ENCODE peak calls at places on chromosomes 11 and 22, in ten cellular contexts. H is lung; B is heart left ventricle; V is BJ; F is left lung; Y is CD4-positive, alpha-beta T cell; X is PC-3; E is colonic mucosa; U is thoracic aorta; P is AG09309. J is an unnamed sample.

GRCh38 chr11:60951909-60952741 is at the start of gene SLC15A3:
- DNase-seq in H (peak; percentile 77), B (peak; percentile 83), V (no peak), F (peak; percentile 91), Y (no peak), X (no peak), E (peak; percentile 47), U (peak; percentile 33), P (no peak), J (no peak)

GRCh38 chr11:82896183-82896582 is 4.0 kb downstream of the PRCP start:
- DNase-seq in H (no peak), B (no peak), V (no peak), F (no peak), Y (no peak), X (no peak), E (no peak), U (no peak), P (no peak), J (no peak)

GRCh38 chr11:8959546-8960166 is 4.6 kb downstream of the TMEM9B start:
- DNase-seq in H (peak; percentile 46), B (no peak), V (peak; percentile 22), F (no peak), Y (no peak), X (peak; percentile 73), E (peak; percentile 58), U (no peak), P (peak; percentile 62), J (peak; percentile 79)

GRCh38 chr11:119432484-119433368 is 9.8 kb upstream of the THY1 start:
- DNase-seq in H (no peak), B (no peak), V (peak; percentile 56), F (peak; percentile 68), Y (no peak), X (peak; percentile 68), E (no peak), U (no peak), P (peak; percentile 70), J (peak; percentile 21)

GRCh38 chr22:23218867-23219251 is 38.5 kb downstream of the BCR start:
- DNase-seq in H (peak; percentile 81), B (peak; percentile 69), V (no peak), F (peak; percentile 96), Y (no peak), X (no peak), E (peak; percentile 76), U (no peak), P (no peak), J (no peak)

GRCh38 chr11:2881076-2881973 is 4.2 kb downstream of the CDKN1C start:
- DNase-seq in H (no peak), B (no peak), V (no peak), F (no peak), Y (no peak), X (no peak), E (no peak), U (no peak), P (no peak), J (no peak)

GRCh38 chr11:69198891-69199582 is 43.3 kb downstream of the SMIM38 start:
- DNase-seq in H (no peak), B (no peak), V (no peak), F (no peak), Y (no peak), X (no peak), E (no peak), U (no peak), P (no peak), J (no peak)

GRCh38 chr11:93704237-93704636 is 37.1 kb downstream of the TAF1D start:
- DNase-seq in H (no peak), B (no peak), V (no peak), F (no peak), Y (no peak), X (peak; percentile 48), E (no peak), U (no peak), P (no peak), J (no peak)

GRCh38 chr22:28977050-28977449 is 84.6 kb downstream of the C22orf31 start:
- DNase-seq in H (no peak), B (no peak), V (no peak), F (no peak), Y (no peak), X (no peak), E (no peak), U (no peak), P (no peak), J (no peak)

GRCh38 chr22:23182289-23183106 is 2.2 kb downstream of the BCR start:
- DNase-seq in H (no peak), B (peak; percentile 11), V (no peak), F (peak; percentile 9), Y (no peak), X (peak; percentile 72), E (peak; percentile 42), U (no peak), P (no peak), J (peak; percentile 88)

GRCh38 chr11:133977067-133977681 is 20.4 kb upstream of the IGSF9B start:
- DNase-seq in H (no peak), B (no peak), V (no peak), F (peak; percentile 37), Y (no peak), X (no peak), E (no peak), U (no peak), P (no peak), J (no peak)

GRCh38 chr11:104968856-104969776 is 742 bp upstream of the CASP4 start:
- DNase-seq in H (no peak), B (peak; percentile 50), V (no peak), F (peak; percentile 57), Y (no peak), X (peak; percentile 18), E (peak; percentile 31), U (peak; percentile 8), P (no peak), J (no peak)

GRCh38 chr11:762421-763072 is 14.7 kb downstream of the GATD1 start:
- DNase-seq in H (peak; percentile 56), B (no peak), V (no peak), F (peak; percentile 82), Y (no peak), X (peak; percentile 81), E (peak; percentile 47), U (no peak), P (peak; percentile 57), J (peak; percentile 85)
- TF ChIP-seq CTCF in H (no peak), B (no peak), V (peak; percentile 49), F (no peak), Y (no peak), X (peak; percentile 54), E (no peak), U (no peak), P (peak; percentile 25), J (peak; percentile 64)

GRCh38 chr11:36066891-36067290 is 123.0 kb downstream of the LDLRAD3 start:
- DNase-seq in H (no peak), B (no peak), V (no peak), F (no peak), Y (no peak), X (no peak), E (no peak), U (no peak), P (no peak), J (no peak)

GRCh38 chr11:36071917-36072500 is 128.1 kb downstream of the LDLRAD3 start:
- DNase-seq in H (no peak), B (no peak), V (no peak), F (no peak), Y (no peak), X (no peak), E (no peak), U (no peak), P (no peak), J (no peak)

GRCh38 chr11:36070215-36070976 is 126.5 kb downstream of the LDLRAD3 start:
- DNase-seq in H (no peak), B (no peak), V (no peak), F (no peak), Y (no peak), X (no peak), E (no peak), U (no peak), P (no peak), J (no peak)

GRCh38 chr11:36073411-36074203 is 129.7 kb downstream of the LDLRAD3 start:
- DNase-seq in H (no peak), B (peak; percentile 60), V (no peak), F (peak; percentile 63), Y (no peak), X (peak; percentile 3), E (peak; percentile 27), U (no peak), P (no peak), J (peak; percentile 74)

GRCh38 chr11:36069576-36070214 is 125.8 kb downstream of the LDLRAD3 start:
- DNase-seq in H (no peak), B (no peak), V (no peak), F (no peak), Y (no peak), X (peak; percentile 28), E (no peak), U (no peak), P (no peak), J (peak; percentile 30)
- TF ChIP-seq CTCF in H (no peak), B (no peak), V (no peak), F (no peak), Y (no peak), X (peak; percentile 43), E (no peak), U (no peak), P (no peak), J (peak; percentile 32)

GRCh38 chr11:85628771-85629341 is 463 bp downstream of the TMEM126B start:
- DNase-seq in H (no peak), B (no peak), V (no peak), F (no peak), Y (no peak), X (no peak), E (peak; percentile 32), U (no peak), P (no peak), J (no peak)

GRCh38 chr11:85627998-85628770 is at the start of gene TMEM126B:
- DNase-seq in H (peak; percentile 98), B (peak; percentile 99), V (peak; percentile 87), F (peak; percentile 98), Y (peak; percentile 94), X (peak; percentile 99), E (peak; percentile 99), U (peak; percentile 94), P (peak; percentile 81), J (peak; percentile 93)

GRCh38 chr11:85627332-85627997 is at the start of gene DLG2:
- DNase-seq in H (no peak), B (no peak), V (no peak), F (no peak), Y (no peak), X (peak; percentile 61), E (peak; percentile 39), U (no peak), P (no peak), J (peak; percentile 65)

DNA sequence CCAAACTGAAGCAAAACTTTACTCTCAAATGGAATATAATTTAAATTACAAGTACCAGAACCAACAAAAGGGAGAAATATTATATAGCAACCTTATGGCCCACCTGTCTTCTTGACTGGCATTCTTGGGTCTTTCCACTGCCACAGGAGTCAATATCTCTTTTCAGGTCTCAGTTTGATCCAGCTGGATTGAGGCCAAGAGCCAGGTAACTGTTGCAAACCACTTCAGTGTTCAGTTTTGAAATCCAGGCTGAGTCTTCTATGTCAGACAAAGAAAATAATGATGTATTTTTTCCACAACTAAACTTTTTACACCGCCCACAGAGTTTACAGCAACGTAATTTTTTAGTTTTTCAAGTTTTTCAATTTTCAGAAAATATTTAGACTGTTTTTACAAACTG is 648 bp downstream of the DLG2 start:
- DNase-seq in H (peak; percentile 58), B (no peak), V (no peak), F (no peak), Y (no peak), X (peak; percentile 22), E (no peak), U (no peak), P (no peak), J (no peak)
- TF ChIP-seq CTCF in H (no peak), B (no peak), V (no peak), F (no peak), Y (no peak), X (no peak), E (no peak), U (no peak), P (no peak), J (no peak)

GRCh38 chr22:19912236-19912999 is 29.2 kb upstream of the COMT start:
- DNase-seq in H (no peak), B (no peak), V (no peak), F (peak; percentile 61), Y (no peak), X (no peak), E (no peak), U (no peak), P (no peak), J (peak; percentile 22)
- TF ChIP-seq CTCF in H (no peak), B (no peak), V (peak; percentile 10), F (no peak), Y (no peak), X (no peak), E (no peak), U (no peak), P (no peak), J (no peak)

J was measured in bronchial epithelial cell.